ENCODE peak calls at places on chromosomes 5 and 9, in seven cellular contexts. One of them, this sample, is unnamed. For H3K27me3, the result is how much of the 10 kb centered on the place peaks cover.

GRCh38 chr5:77087484-77088291 is 603 bp upstream of the ZBED3 start:
- DNase-seq in prostate gland: peak
- DNase-seq in lung: peak
- DNase-seq in effector memory CD4-positive, alpha-beta T cell: no peak
- DNase-seq in K562: no peak
- DNase-seq in BJ: no peak
- DNase-seq in transverse colon: peak
- DNase-seq in this sample: peak

GRCh38 chr9:36665387-36665786 is 92.7 kb downstream of the MELK start:
- DNase-seq in lung: no peak
- DNase-seq in transverse colon: no peak
- DNase-seq in prostate gland: no peak
- DNase-seq in K562: no peak
- DNase-seq in effector memory CD4-positive, alpha-beta T cell: no peak
- DNase-seq in BJ: no peak
- DNase-seq in this sample: no peak

GRCh38 chr5:96150007-96150406 is 188.4 kb upstream of the ELL2 start:
- DNase-seq in BJ: no peak
- DNase-seq in prostate gland: peak
- DNase-seq in K562: no peak
- DNase-seq in effector memory CD4-positive, alpha-beta T cell: no peak
- DNase-seq in transverse colon: no peak
- DNase-seq in lung: no peak
- DNase-seq in this sample: no peak

GRCh38 chr9:75149841-75150241 is 61.5 kb downstream of the OSTF1 start:
- DNase-seq in prostate gland: no peak
- DNase-seq in lung: no peak
- DNase-seq in K562: no peak
- DNase-seq in BJ: no peak
- DNase-seq in effector memory CD4-positive, alpha-beta T cell: no peak
- DNase-seq in transverse colon: no peak
- DNase-seq in this sample: peak

GRCh38 chr9:131963087-131963715 is 116.5 kb downstream of the MED27 start:
- DNase-seq in prostate gland: no peak
- DNase-seq in transverse colon: no peak
- DNase-seq in lung: no peak
- DNase-seq in K562: no peak
- DNase-seq in effector memory CD4-positive, alpha-beta T cell: no peak
- DNase-seq in BJ: no peak
- DNase-seq in this sample: no peak

GRCh38 chr9:86470326-86470725 is 116.1 kb upstream of the TUT7 start:
- DNase-seq in BJ: no peak
- DNase-seq in transverse colon: no peak
- DNase-seq in prostate gland: no peak
- DNase-seq in effector memory CD4-positive, alpha-beta T cell: no peak
- DNase-seq in K562: no peak
- DNase-seq in lung: no peak
- DNase-seq in this sample: no peak

GRCh38 chr5:157597277-157597676 is 21.7 kb upstream of the ADAM19 start:
- DNase-seq in BJ: no peak
- DNase-seq in lung: no peak
- DNase-seq in K562: no peak
- DNase-seq in transverse colon: no peak
- DNase-seq in prostate gland: no peak
- DNase-seq in effector memory CD4-positive, alpha-beta T cell: no peak
- DNase-seq in this sample: no peak

GRCh38 chr5:82406200-82406773 is 128.1 kb upstream of the RPS23 start:
- DNase-seq in prostate gland: no peak
- DNase-seq in effector memory CD4-positive, alpha-beta T cell: no peak
- DNase-seq in BJ: peak
- DNase-seq in lung: peak
- DNase-seq in transverse colon: no peak
- DNase-seq in K562: no peak
- DNase-seq in this sample: no peak

GRCh38 chr5:75052461-75053285 is at the start of gene GCNT4:
- DNase-seq in lung: peak
- DNase-seq in K562: no peak
- DNase-seq in effector memory CD4-positive, alpha-beta T cell: peak
- DNase-seq in prostate gland: peak
- DNase-seq in transverse colon: peak
- DNase-seq in BJ: no peak
- DNase-seq in this sample: no peak

GRCh38 chr5:33233013-33233463 is 207.7 kb upstream of the TARS1 start:
- DNase-seq in effector memory CD4-positive, alpha-beta T cell: no peak
- DNase-seq in lung: no peak
- DNase-seq in BJ: no peak
- DNase-seq in prostate gland: no peak
- DNase-seq in K562: no peak
- DNase-seq in transverse colon: no peak
- DNase-seq in this sample: no peak

GRCh38 chr9:133727277-133727875 is 10.8 kb downstream of the SARDH start:
- DNase-seq in transverse colon: no peak
- DNase-seq in K562: no peak
- DNase-seq in BJ: no peak
- DNase-seq in effector memory CD4-positive, alpha-beta T cell: no peak
- DNase-seq in lung: peak
- DNase-seq in prostate gland: no peak
- DNase-seq in this sample: no peak

GRCh38 chr9:127868278-127868903 is 9.1 kb downstream of the AK1 start:
- DNase-seq in transverse colon: no peak
- DNase-seq in lung: no peak
- DNase-seq in BJ: no peak
- DNase-seq in effector memory CD4-positive, alpha-beta T cell: no peak
- DNase-seq in K562: no peak
- DNase-seq in prostate gland: no peak
- DNase-seq in this sample: no peak

GRCh38 chr5:98940586-98940985 is 11.8 kb upstream of the CHD1 start:
- DNase-seq in BJ: no peak
- DNase-seq in effector memory CD4-positive, alpha-beta T cell: no peak
- DNase-seq in transverse colon: no peak
- DNase-seq in K562: no peak
- DNase-seq in prostate gland: no peak
- DNase-seq in lung: no peak
- DNase-seq in this sample: no peak

GRCh38 chr5:949815-950560 is 57.3 kb downstream of the TRIP13 start:
- DNase-seq in K562: no peak
- DNase-seq in transverse colon: no peak
- DNase-seq in BJ: no peak
- DNase-seq in lung: no peak
- DNase-seq in effector memory CD4-positive, alpha-beta T cell: no peak
- DNase-seq in prostate gland: no peak
- DNase-seq in this sample: no peak

GRCh38 chr9:75715360-75715759 is 175.1 kb upstream of the PCSK5 start:
- DNase-seq in transverse colon: no peak
- DNase-seq in K562: no peak
- DNase-seq in lung: no peak
- DNase-seq in effector memory CD4-positive, alpha-beta T cell: no peak
- DNase-seq in prostate gland: no peak
- DNase-seq in BJ: no peak
- DNase-seq in this sample: peak

GRCh38 chr9:22060831-22061383 is 51.8 kb upstream of the CDKN2B start:
- DNase-seq in lung: no peak
- DNase-seq in transverse colon: no peak
- DNase-seq in effector memory CD4-positive, alpha-beta T cell: no peak
- DNase-seq in prostate gland: no peak
- DNase-seq in K562: no peak
- DNase-seq in BJ: no peak
- DNase-seq in this sample: peak

GRCh38 chr5:173291722-173292658 is 36.2 kb downstream of the STC2 start:
- DNase-seq in prostate gland: no peak
- DNase-seq in K562: no peak
- DNase-seq in lung: no peak
- DNase-seq in effector memory CD4-positive, alpha-beta T cell: no peak
- DNase-seq in transverse colon: no peak
- DNase-seq in BJ: no peak
- DNase-seq in this sample: no peak

GRCh38 chr9:26540094-26540493 is 352.5 kb downstream of the CAAP1 start:
- DNase-seq in lung: no peak
- DNase-seq in BJ: no peak
- DNase-seq in prostate gland: no peak
- DNase-seq in transverse colon: no peak
- DNase-seq in K562: no peak
- DNase-seq in effector memory CD4-positive, alpha-beta T cell: no peak
- DNase-seq in this sample: no peak
- H3K27me3 ChIP-seq in lung: under half
- H3K27me3 ChIP-seq in BJ: under half
- H3K27me3 ChIP-seq in prostate gland: under half
- H3K27me3 ChIP-seq in transverse colon: under half
- H3K27me3 ChIP-seq in K562: under half
- H3K27me3 ChIP-seq in effector memory CD4-positive, alpha-beta T cell: under half
- H3K27me3 ChIP-seq in this sample: under half

DNA sequence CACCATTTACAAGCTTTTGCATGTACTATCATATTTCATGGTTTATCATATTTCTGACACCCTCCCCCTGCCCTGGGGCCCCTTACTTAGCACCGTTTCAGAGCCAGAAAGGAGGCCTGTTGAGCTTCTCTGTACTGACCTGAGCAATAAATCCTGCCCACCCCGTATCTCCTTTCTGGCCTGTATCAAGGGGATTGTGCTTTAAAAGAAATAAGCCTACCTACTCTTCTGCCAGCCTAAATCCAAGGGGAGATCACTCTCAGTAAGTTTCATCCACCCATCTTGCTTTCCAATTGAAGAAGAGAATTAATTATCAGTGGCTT is 54.0 kb upstream of the FST start:
- DNase-seq in transverse colon: no peak
- DNase-seq in BJ: no peak
- DNase-seq in prostate gland: no peak
- DNase-seq in lung: no peak
- DNase-seq in K562: no peak
- DNase-seq in effector memory CD4-positive, alpha-beta T cell: no peak
- DNase-seq in this sample: no peak
- H3K4me3 ChIP-seq in transverse colon: no peak
- H3K4me3 ChIP-seq in BJ: no peak
- H3K4me3 ChIP-seq in prostate gland: no peak
- H3K4me3 ChIP-seq in lung: no peak
- H3K4me3 ChIP-seq in K562: no peak
- H3K4me3 ChIP-seq in effector memory CD4-positive, alpha-beta T cell: no peak
- H3K4me3 ChIP-seq in this sample: no peak

DNA sequence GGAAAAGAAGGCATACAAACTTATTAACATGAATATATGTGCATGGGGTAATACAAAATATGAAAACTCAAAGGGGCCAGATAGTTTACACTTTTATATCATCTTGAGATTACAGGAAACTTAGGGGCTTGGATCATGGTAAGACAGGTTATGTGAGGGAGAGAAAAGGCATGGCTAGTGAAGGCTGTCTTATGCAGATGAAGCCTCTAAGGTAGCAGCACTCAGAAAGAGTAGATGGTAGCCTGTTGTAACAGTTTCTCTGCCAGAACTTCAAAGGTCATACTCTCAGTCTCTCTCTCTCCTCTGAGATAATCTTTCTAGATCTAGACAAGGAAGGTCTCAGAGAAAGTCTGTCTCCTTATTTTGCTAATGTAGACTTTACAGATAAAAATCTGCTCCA is 57.2 kb upstream of the FGF10 start:
- DNase-seq in effector memory CD4-positive, alpha-beta T cell: no peak
- DNase-seq in transverse colon: no peak
- DNase-seq in prostate gland: no peak
- DNase-seq in BJ: no peak
- DNase-seq in lung: no peak
- DNase-seq in K562: no peak
- DNase-seq in this sample: no peak
- H3K27me3 ChIP-seq in effector memory CD4-positive, alpha-beta T cell: under half
- H3K27me3 ChIP-seq in transverse colon: under half
- H3K27me3 ChIP-seq in prostate gland: under half
- H3K27me3 ChIP-seq in BJ: under half
- H3K27me3 ChIP-seq in lung: under half
- H3K27me3 ChIP-seq in K562: under half
- H3K27me3 ChIP-seq in this sample: under half

DNA sequence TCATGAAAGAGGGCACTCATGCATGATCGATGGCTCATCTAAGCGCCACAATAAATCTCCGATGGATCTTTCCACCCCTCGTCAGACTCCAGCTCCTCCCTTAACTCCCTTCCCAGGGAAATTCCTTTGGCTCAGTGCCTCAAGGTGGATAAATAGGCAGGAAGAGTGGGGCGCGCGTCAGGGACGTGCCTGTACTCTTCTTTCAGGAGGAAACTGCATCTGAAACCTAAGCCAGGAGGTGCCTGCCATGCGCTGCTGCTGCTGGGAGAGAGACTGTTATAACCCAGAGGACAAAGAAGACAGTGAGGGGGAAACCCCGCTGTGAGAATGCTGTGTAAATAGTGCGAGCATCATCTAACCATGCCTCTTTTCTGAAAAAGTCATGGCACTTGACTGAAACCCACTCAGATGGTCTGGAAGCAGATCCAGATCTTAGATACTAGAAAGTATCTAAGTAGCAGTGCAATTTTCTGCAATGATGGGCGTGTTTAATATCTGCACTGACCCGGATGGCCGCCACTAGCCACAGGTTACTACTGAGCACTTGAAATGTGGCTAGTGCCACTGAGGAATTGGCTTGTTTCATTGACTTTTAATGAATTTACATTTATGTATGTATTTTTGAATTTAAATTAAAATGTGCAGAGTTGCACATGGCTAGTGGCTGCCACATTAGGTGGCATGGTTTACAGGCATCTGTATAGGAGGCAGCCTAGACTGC is 120.3 kb upstream of the BASP1 start:
- DNase-seq in lung: no peak
- DNase-seq in effector memory CD4-positive, alpha-beta T cell: no peak
- DNase-seq in K562: no peak
- DNase-seq in transverse colon: no peak
- DNase-seq in prostate gland: no peak
- DNase-seq in BJ: no peak
- DNase-seq in this sample: no peak
- H3K4me3 ChIP-seq in lung: no peak
- H3K4me3 ChIP-seq in effector memory CD4-positive, alpha-beta T cell: no peak
- H3K4me3 ChIP-seq in K562: no peak
- H3K4me3 ChIP-seq in transverse colon: no peak
- H3K4me3 ChIP-seq in prostate gland: no peak
- H3K4me3 ChIP-seq in BJ: no peak
- H3K4me3 ChIP-seq in this sample: no peak

GRCh38 chr5:180645609-180646204 is 3.7 kb downstream of the FLT4 start:
- DNase-seq in K562: no peak
- DNase-seq in lung: no peak
- DNase-seq in transverse colon: no peak
- DNase-seq in BJ: no peak
- DNase-seq in effector memory CD4-positive, alpha-beta T cell: no peak
- DNase-seq in prostate gland: no peak
- DNase-seq in this sample: no peak
- H3K27me3 ChIP-seq in K562: half or more
- H3K27me3 ChIP-seq in lung: under half
- H3K27me3 ChIP-seq in transverse colon: under half
- H3K27me3 ChIP-seq in BJ: under half
- H3K27me3 ChIP-seq in effector memory CD4-positive, alpha-beta T cell: under half
- H3K27me3 ChIP-seq in prostate gland: under half
- H3K27me3 ChIP-seq in this sample: half or more

GRCh38 chr9:129570450-129571297 is 50.2 kb downstream of the C9orf50 start:
- DNase-seq in lung: peak
- DNase-seq in effector memory CD4-positive, alpha-beta T cell: no peak
- DNase-seq in K562: peak
- DNase-seq in prostate gland: peak
- DNase-seq in transverse colon: peak
- DNase-seq in BJ: peak
- DNase-seq in this sample: peak
- H3K4me3 ChIP-seq in lung: no peak
- H3K4me3 ChIP-seq in effector memory CD4-positive, alpha-beta T cell: no peak
- H3K4me3 ChIP-seq in K562: no peak
- H3K4me3 ChIP-seq in prostate gland: no peak
- H3K4me3 ChIP-seq in transverse colon: no peak
- H3K4me3 ChIP-seq in BJ: no peak
- H3K4me3 ChIP-seq in this sample: no peak

GRCh38 chr5:170709640-170710039 is 73.9 kb upstream of the GABRP start:
- DNase-seq in effector memory CD4-positive, alpha-beta T cell: no peak
- DNase-seq in BJ: no peak
- DNase-seq in K562: no peak
- DNase-seq in prostate gland: no peak
- DNase-seq in lung: no peak
- DNase-seq in transverse colon: no peak
- DNase-seq in this sample: no peak
- H3K27me3 ChIP-seq in effector memory CD4-positive, alpha-beta T cell: under half
- H3K27me3 ChIP-seq in BJ: under half
- H3K27me3 ChIP-seq in K562: under half
- H3K27me3 ChIP-seq in prostate gland: under half
- H3K27me3 ChIP-seq in lung: under half
- H3K27me3 ChIP-seq in transverse colon: under half
- H3K27me3 ChIP-seq in this sample: under half